ENCODE peak calls at places on chromosomes 6 and 20, in five cellular contexts. One of them, this sample, is unnamed.

GRCh38 chr20:35718972-35719635 is 19.9 kb downstream of the ROMO1 start:
- DNase-seq in choroid plexus epithelial cell: no peak
- DNase-seq in fibroblast of the aortic adventitia: no peak
- DNase-seq in psoas muscle: peak; percentile 66
- DNase-seq in H7: no peak
- DNase-seq in this sample: no peak

GRCh38 chr20:11195899-11196558 is 522.2 kb upstream of the JAG1 start:
- DNase-seq in choroid plexus epithelial cell: peak; percentile 67
- DNase-seq in fibroblast of the aortic adventitia: peak; percentile 41
- DNase-seq in psoas muscle: no peak
- DNase-seq in H7: no peak
- DNase-seq in this sample: no peak

GRCh38 chr6:15264902-15265761 is 19.3 kb downstream of the JARID2 start:
- DNase-seq in choroid plexus epithelial cell: peak; percentile 72
- DNase-seq in fibroblast of the aortic adventitia: no peak
- DNase-seq in psoas muscle: peak; percentile 64
- DNase-seq in H7: no peak
- DNase-seq in this sample: peak; percentile 21

GRCh38 chr6:23183846-23184245 is 614.5 kb downstream of the HDGFL1 start:
- DNase-seq in choroid plexus epithelial cell: no peak
- DNase-seq in fibroblast of the aortic adventitia: no peak
- DNase-seq in psoas muscle: no peak
- DNase-seq in H7: no peak
- DNase-seq in this sample: no peak

GRCh38 chr6:36245572-36246031 is 24.3 kb upstream of the PNPLA1 start:
- DNase-seq in choroid plexus epithelial cell: no peak
- DNase-seq in fibroblast of the aortic adventitia: no peak
- DNase-seq in psoas muscle: no peak
- DNase-seq in H7: peak; percentile 70
- DNase-seq in this sample: peak; percentile 28

GRCh38 chr6:110543106-110543505 is 66.7 kb upstream of the SLC22A16 start:
- DNase-seq in choroid plexus epithelial cell: no peak
- DNase-seq in fibroblast of the aortic adventitia: no peak
- DNase-seq in psoas muscle: no peak
- DNase-seq in H7: no peak
- DNase-seq in this sample: no peak

GRCh38 chr6:2565499-2565898 is 185.2 kb downstream of the MYLK4 start:
- DNase-seq in choroid plexus epithelial cell: no peak
- DNase-seq in fibroblast of the aortic adventitia: no peak
- DNase-seq in psoas muscle: no peak
- DNase-seq in H7: no peak
- DNase-seq in this sample: no peak

GRCh38 chr6:136351518-136352106 is 62.0 kb upstream of the BCLAF1 start:
- DNase-seq in choroid plexus epithelial cell: peak; percentile 21
- DNase-seq in fibroblast of the aortic adventitia: no peak
- DNase-seq in psoas muscle: no peak
- DNase-seq in H7: peak; percentile 36
- DNase-seq in this sample: no peak

GRCh38 chr20:62136283-62137091 is 6.7 kb downstream of the PSMA7 start:
- DNase-seq in choroid plexus epithelial cell: peak; percentile 83
- DNase-seq in fibroblast of the aortic adventitia: peak; percentile 70
- DNase-seq in psoas muscle: peak; percentile 83
- DNase-seq in H7: peak; percentile 88
- DNase-seq in this sample: peak; percentile 78

GRCh38 chr6:127923135-127923534 is 22.3 kb upstream of the THEMIS start:
- DNase-seq in choroid plexus epithelial cell: no peak
- DNase-seq in fibroblast of the aortic adventitia: no peak
- DNase-seq in psoas muscle: no peak
- DNase-seq in H7: no peak
- DNase-seq in this sample: no peak

GRCh38 chr6:56490994-56491393 is 151.7 kb downstream of the DST start:
- DNase-seq in choroid plexus epithelial cell: peak; percentile 73
- DNase-seq in fibroblast of the aortic adventitia: peak; percentile 56
- DNase-seq in psoas muscle: no peak
- DNase-seq in H7: no peak
- DNase-seq in this sample: no peak

GRCh38 chr20:32580970-32581838 is 3.9 kb downstream of the NOL4L start:
- DNase-seq in choroid plexus epithelial cell: no peak
- DNase-seq in fibroblast of the aortic adventitia: no peak
- DNase-seq in psoas muscle: no peak
- DNase-seq in H7: peak; percentile 73
- DNase-seq in this sample: no peak

GRCh38 chr6:109440325-109441068 is at the start of the genes PPIL6 and SMPD2:
- DNase-seq in choroid plexus epithelial cell: peak; percentile 91
- DNase-seq in fibroblast of the aortic adventitia: peak; percentile 85
- DNase-seq in psoas muscle: peak; percentile 95
- DNase-seq in H7: peak; percentile 99
- DNase-seq in this sample: peak; percentile 91

GRCh38 chr6:21744321-21744720 is 150.8 kb downstream of the SOX4 start:
- DNase-seq in choroid plexus epithelial cell: no peak
- DNase-seq in fibroblast of the aortic adventitia: no peak
- DNase-seq in psoas muscle: no peak
- DNase-seq in H7: no peak
- DNase-seq in this sample: no peak

DNA sequence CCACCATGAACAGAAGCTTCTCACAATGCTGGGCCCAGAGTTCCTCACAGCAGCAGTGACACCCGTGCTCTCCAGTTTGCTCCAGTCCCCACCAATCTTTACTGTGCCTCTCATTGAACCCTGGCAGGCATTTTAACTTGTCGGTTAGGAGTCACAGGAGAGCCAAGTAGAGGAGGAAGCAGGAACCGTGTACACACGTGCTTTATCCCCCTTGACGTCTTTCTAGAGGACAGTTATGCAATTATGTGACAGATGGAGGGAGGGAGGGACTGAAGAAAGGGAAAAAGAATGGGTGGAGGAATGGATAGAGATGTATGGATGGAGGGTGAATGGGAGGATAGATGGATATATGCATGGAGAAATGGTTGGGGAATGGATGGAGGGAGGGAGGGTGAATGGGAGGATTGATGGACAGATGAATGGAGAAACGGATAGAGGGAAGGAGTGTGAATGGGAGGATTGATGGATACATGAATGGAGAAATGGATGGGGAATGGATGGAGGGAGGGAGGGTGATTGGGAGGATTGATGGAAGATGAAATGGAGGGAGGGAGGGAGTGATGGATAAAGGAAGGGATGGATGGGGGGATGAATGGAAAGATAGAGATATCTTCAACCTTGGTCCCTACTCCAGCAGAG is 26.0 kb downstream of the RBM38 start:
- DNase-seq in choroid plexus epithelial cell: no peak
- DNase-seq in fibroblast of the aortic adventitia: no peak
- DNase-seq in psoas muscle: no peak
- DNase-seq in H7: no peak
- DNase-seq in this sample: no peak
- H3K4me3 ChIP-seq in choroid plexus epithelial cell: no peak overlapping the region
- H3K4me3 ChIP-seq in fibroblast of the aortic adventitia: no peak overlapping the region
- H3K4me3 ChIP-seq in psoas muscle: no peak overlapping the region
- H3K4me3 ChIP-seq in H7: no peak overlapping the region
- H3K4me3 ChIP-seq in this sample: no peak overlapping the region

DNA sequence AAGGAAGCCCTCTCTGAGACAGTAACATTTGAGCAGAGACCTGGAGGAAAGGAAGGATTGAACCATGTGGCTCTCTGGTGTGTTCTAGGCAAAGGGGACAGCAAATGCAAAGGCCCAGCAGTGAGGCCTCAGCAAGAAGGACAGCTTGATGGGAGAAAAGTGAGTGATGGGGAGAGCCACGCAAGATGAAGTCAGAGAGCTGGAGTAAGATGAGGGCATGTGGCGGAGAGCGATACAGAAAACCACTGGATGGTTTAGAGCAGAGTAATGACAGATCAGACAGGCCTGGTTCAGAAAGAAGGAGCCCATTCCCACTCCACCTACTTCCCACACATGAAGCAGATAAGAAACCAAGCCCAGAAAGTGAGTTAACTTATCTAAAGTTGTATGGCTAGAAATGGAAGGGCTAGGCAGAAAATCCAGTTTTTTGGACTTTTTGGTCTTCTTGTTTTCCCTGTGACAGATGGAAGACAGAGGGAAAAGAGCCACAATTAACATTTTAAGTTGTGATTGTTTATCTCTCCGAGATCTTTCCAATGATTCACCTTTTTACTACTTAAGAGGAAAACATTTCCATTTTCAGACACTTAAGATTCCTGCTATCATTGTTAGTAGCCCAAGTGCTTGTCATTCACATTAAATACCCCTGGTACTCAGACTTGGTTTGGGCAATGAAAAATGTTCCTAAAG is 723 bp upstream of the SNPH start:
- DNase-seq in choroid plexus epithelial cell: no peak
- DNase-seq in fibroblast of the aortic adventitia: no peak
- DNase-seq in psoas muscle: no peak
- DNase-seq in H7: no peak
- DNase-seq in this sample: no peak
- H3K4me3 ChIP-seq in choroid plexus epithelial cell: peak overlapping the region; percentile 80
- H3K4me3 ChIP-seq in fibroblast of the aortic adventitia: peak overlapping the region; percentile 74
- H3K4me3 ChIP-seq in psoas muscle: peak overlapping the region; percentile 86
- H3K4me3 ChIP-seq in H7: peak overlapping the region; percentile 65
- H3K4me3 ChIP-seq in this sample: no peak overlapping the region

GRCh38 chr20:43941476-43942212 is 27.0 kb downstream of the TOX2 start:
- DNase-seq in choroid plexus epithelial cell: peak; percentile 75
- DNase-seq in fibroblast of the aortic adventitia: peak; percentile 42
- DNase-seq in psoas muscle: no peak
- DNase-seq in H7: no peak
- DNase-seq in this sample: no peak

GRCh38 chr20:43943725-43944124 is 29.1 kb downstream of the TOX2 start:
- DNase-seq in choroid plexus epithelial cell: no peak
- DNase-seq in fibroblast of the aortic adventitia: no peak
- DNase-seq in psoas muscle: no peak
- DNase-seq in H7: no peak
- DNase-seq in this sample: no peak

GRCh38 chr20:43942661-43943285 is 28.1 kb downstream of the TOX2 start:
- DNase-seq in choroid plexus epithelial cell: peak; percentile 89
- DNase-seq in fibroblast of the aortic adventitia: peak; percentile 79
- DNase-seq in psoas muscle: no peak
- DNase-seq in H7: no peak
- DNase-seq in this sample: no peak

GRCh38 chr20:43940518-43941225 is 26.0 kb downstream of the TOX2 start:
- DNase-seq in choroid plexus epithelial cell: no peak
- DNase-seq in fibroblast of the aortic adventitia: no peak
- DNase-seq in psoas muscle: no peak
- DNase-seq in H7: no peak
- DNase-seq in this sample: no peak

GRCh38 chr20:43942213-43942590 is 27.6 kb downstream of the TOX2 start:
- DNase-seq in choroid plexus epithelial cell: no peak
- DNase-seq in fibroblast of the aortic adventitia: no peak
- DNase-seq in psoas muscle: no peak
- DNase-seq in H7: no peak
- DNase-seq in this sample: no peak
- H3K4me3 ChIP-seq in choroid plexus epithelial cell: no peak overlapping the region
- H3K4me3 ChIP-seq in fibroblast of the aortic adventitia: no peak overlapping the region
- H3K4me3 ChIP-seq in psoas muscle: no peak overlapping the region
- H3K4me3 ChIP-seq in H7: no peak overlapping the region
- H3K4me3 ChIP-seq in this sample: no peak overlapping the region

GRCh38 chr6:18218233-18218632 is 46.1 kb downstream of the DEK start:
- DNase-seq in choroid plexus epithelial cell: no peak
- DNase-seq in fibroblast of the aortic adventitia: no peak
- DNase-seq in psoas muscle: no peak
- DNase-seq in H7: no peak
- DNase-seq in this sample: no peak

GRCh38 chr6:18216411-18216810 is 47.9 kb downstream of the DEK start:
- DNase-seq in choroid plexus epithelial cell: peak; percentile 87
- DNase-seq in fibroblast of the aortic adventitia: no peak
- DNase-seq in psoas muscle: no peak
- DNase-seq in H7: no peak
- DNase-seq in this sample: no peak

GRCh38 chr6:18213439-18213838 is 50.9 kb downstream of the DEK start:
- DNase-seq in choroid plexus epithelial cell: no peak
- DNase-seq in fibroblast of the aortic adventitia: no peak
- DNase-seq in psoas muscle: no peak
- DNase-seq in H7: no peak
- DNase-seq in this sample: no peak

GRCh38 chr6:18214003-18214402 is 50.3 kb downstream of the DEK start:
- DNase-seq in choroid plexus epithelial cell: no peak
- DNase-seq in fibroblast of the aortic adventitia: no peak
- DNase-seq in psoas muscle: no peak
- DNase-seq in H7: no peak
- DNase-seq in this sample: no peak

DNA sequence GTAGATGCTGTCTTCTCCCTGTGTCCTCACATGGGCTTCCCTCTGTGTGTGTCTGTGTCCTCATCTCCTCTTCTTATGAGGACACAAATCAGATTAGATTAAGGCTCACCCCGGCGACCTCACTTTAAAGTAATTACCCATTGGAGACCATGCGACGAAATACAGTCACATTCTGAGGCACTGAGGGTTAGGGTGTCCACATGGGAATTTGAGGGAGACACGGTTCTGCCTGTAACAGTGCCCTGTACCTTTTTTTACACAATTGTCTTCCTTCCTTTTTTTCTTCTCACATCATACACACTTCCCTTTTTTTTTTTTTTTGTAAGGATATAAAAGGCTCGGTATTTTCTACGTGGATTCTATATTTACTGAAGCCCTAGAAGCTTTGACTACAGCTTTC is 48.9 kb downstream of the DEK start:
- DNase-seq in choroid plexus epithelial cell: no peak
- DNase-seq in fibroblast of the aortic adventitia: no peak
- DNase-seq in psoas muscle: no peak
- DNase-seq in H7: no peak
- DNase-seq in this sample: no peak
- H3K4me3 ChIP-seq in choroid plexus epithelial cell: no peak overlapping the region
- H3K4me3 ChIP-seq in fibroblast of the aortic adventitia: no peak overlapping the region
- H3K4me3 ChIP-seq in psoas muscle: no peak overlapping the region
- H3K4me3 ChIP-seq in H7: no peak overlapping the region
- H3K4me3 ChIP-seq in this sample: no peak overlapping the region

GRCh38 chr6:158244373-158244772 is 67.9 kb upstream of the TULP4 start:
- DNase-seq in choroid plexus epithelial cell: no peak
- DNase-seq in fibroblast of the aortic adventitia: no peak
- DNase-seq in psoas muscle: no peak
- DNase-seq in H7: no peak
- DNase-seq in this sample: no peak
- H3K4me3 ChIP-seq in choroid plexus epithelial cell: no peak overlapping the region
- H3K4me3 ChIP-seq in fibroblast of the aortic adventitia: no peak overlapping the region
- H3K4me3 ChIP-seq in psoas muscle: no peak overlapping the region
- H3K4me3 ChIP-seq in H7: no peak overlapping the region
- H3K4me3 ChIP-seq in this sample: no peak overlapping the region

DNA sequence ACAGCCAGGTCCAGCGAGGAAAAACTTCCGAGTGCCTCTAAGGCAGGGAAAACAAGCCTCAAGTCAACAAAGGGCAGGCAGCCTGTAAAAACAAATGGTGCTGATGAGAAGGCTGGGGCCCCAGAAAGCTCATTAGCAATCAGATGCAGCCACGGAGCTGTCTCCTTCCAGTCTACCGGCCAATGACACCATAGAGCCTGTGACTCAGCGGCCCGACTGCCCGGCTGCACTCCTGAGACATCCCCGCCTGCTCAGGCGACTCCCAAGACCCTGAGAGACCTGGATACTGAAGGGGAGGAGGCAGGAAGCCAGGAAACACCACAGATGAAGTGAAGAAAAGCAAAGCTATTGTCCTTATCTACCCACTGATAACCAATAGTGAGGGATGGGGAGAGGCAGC is 120.1 kb upstream of the HDDC2 start:
- DNase-seq in choroid plexus epithelial cell: peak; percentile 61
- DNase-seq in fibroblast of the aortic adventitia: peak; percentile 11
- DNase-seq in psoas muscle: peak; percentile 47
- DNase-seq in H7: peak; percentile 32
- DNase-seq in this sample: no peak
- H3K4me3 ChIP-seq in choroid plexus epithelial cell: peak overlapping the region; percentile 8
- H3K4me3 ChIP-seq in fibroblast of the aortic adventitia: no peak overlapping the region
- H3K4me3 ChIP-seq in psoas muscle: no peak overlapping the region
- H3K4me3 ChIP-seq in H7: no peak overlapping the region
- H3K4me3 ChIP-seq in this sample: no peak overlapping the region